ENCODE peak calls at places on chromosomes 11 and 22, in four cellular contexts. N, U, I and R are unnamed samples. For H3K9me3, the result is how much of the 10 kb centered on the place peaks cover.

GRCh38 chr11:130891326-130891725 is 25.0 kb downstream of the SNX19 start:
- ATAC-seq in N (no peak), U (no peak), I (no peak), R (no peak)

GRCh38 chr11:45036733-45037132 is 86.0 kb upstream of the TP53I11 start:
- ATAC-seq in N (no peak), U (no peak), I (no peak), R (no peak)

GRCh38 chr11:59766542-59766941 is 11.4 kb downstream of the STX3 start:
- ATAC-seq in N (no peak), U (peak), I (no peak), R (no peak)

GRCh38 chr22:24284747-24285203 is 14.1 kb downstream of the SPECC1L start:
- ATAC-seq in N (no peak), U (peak), I (peak), R (no peak)

GRCh38 chr11:103681855-103682254 is 354.6 kb upstream of the DDI1 start:
- ATAC-seq in N (peak), U (no peak), I (peak), R (no peak)

GRCh38 chr11:92397356-92397755 is 172.7 kb downstream of the FAT3 start:
- ATAC-seq in N (no peak), U (no peak), I (no peak), R (no peak)

GRCh38 chr11:68043349-68044144 is 4.7 kb downstream of the TCIRG1 start:
- ATAC-seq in N (no peak), U (peak), I (no peak), R (no peak)

GRCh38 chr11:12389676-12390075 is 12.3 kb downstream of the PARVA start:
- ATAC-seq in N (no peak), U (no peak), I (no peak), R (no peak)

GRCh38 chr11:7905549-7905948 is 25.5 kb downstream of the OR10A6 start:
- ATAC-seq in N (peak), U (no peak), I (no peak), R (no peak)

GRCh38 chr22:47565607-47566006 is 803.2 kb downstream of the TBC1D22A start:
- ATAC-seq in N (no peak), U (no peak), I (no peak), R (no peak)

GRCh38 chr22:47567741-47568140 is 805.3 kb downstream of the TBC1D22A start:
- ATAC-seq in N (no peak), U (no peak), I (no peak), R (no peak)

GRCh38 chr22:47568700-47569099 is 806.2 kb downstream of the TBC1D22A start:
- ATAC-seq in N (no peak), U (no peak), I (no peak), R (no peak)

GRCh38 chr22:47569389-47570299 is 807.2 kb downstream of the TBC1D22A start:
- ATAC-seq in N (no peak), U (no peak), I (no peak), R (no peak)

GRCh38 chr22:47567126-47567730 is 804.8 kb downstream of the TBC1D22A start:
- ATAC-seq in N (no peak), U (no peak), I (no peak), R (no peak)
- H3K9me3 ChIP-seq in N (under half), U (under half), I (under half), R (under half)

GRCh38 chr11:93783767-93784151 is 323 bp upstream of the MED17 start:
- ATAC-seq in N (peak), U (peak), I (peak), R (peak)

GRCh38 chr11:93784152-93784934 is at the start of gene MED17:
- ATAC-seq in N (peak), U (peak), I (peak), R (peak)

GRCh38 chr11:93783362-93783761 is 720 bp upstream of the MED17 start:
- ATAC-seq in N (no peak), U (no peak), I (no peak), R (no peak)

GRCh38 chr11:93784935-93785360 is 866 bp downstream of the MED17 start:
- ATAC-seq in N (no peak), U (peak), I (peak), R (no peak)
- H3K27ac ChIP-seq in N (peak), U (peak), I (peak), R (peak)

GRCh38 chr11:2940930-2941821 is 12.0 kb upstream of the PHLDA2 start:
- ATAC-seq in N (peak), U (no peak), I (peak), R (no peak)

GRCh38 chr11:2942447-2942846 is 13.2 kb upstream of the PHLDA2 start:
- ATAC-seq in N (no peak), U (peak), I (no peak), R (no peak)

GRCh38 chr11:2942872-2943710 is 13.9 kb upstream of the PHLDA2 start:
- ATAC-seq in N (no peak), U (peak), I (no peak), R (no peak)

GRCh38 chr11:2943711-2944118 is 14.5 kb upstream of the PHLDA2 start:
- ATAC-seq in N (peak), U (peak), I (peak), R (no peak)

DNA sequence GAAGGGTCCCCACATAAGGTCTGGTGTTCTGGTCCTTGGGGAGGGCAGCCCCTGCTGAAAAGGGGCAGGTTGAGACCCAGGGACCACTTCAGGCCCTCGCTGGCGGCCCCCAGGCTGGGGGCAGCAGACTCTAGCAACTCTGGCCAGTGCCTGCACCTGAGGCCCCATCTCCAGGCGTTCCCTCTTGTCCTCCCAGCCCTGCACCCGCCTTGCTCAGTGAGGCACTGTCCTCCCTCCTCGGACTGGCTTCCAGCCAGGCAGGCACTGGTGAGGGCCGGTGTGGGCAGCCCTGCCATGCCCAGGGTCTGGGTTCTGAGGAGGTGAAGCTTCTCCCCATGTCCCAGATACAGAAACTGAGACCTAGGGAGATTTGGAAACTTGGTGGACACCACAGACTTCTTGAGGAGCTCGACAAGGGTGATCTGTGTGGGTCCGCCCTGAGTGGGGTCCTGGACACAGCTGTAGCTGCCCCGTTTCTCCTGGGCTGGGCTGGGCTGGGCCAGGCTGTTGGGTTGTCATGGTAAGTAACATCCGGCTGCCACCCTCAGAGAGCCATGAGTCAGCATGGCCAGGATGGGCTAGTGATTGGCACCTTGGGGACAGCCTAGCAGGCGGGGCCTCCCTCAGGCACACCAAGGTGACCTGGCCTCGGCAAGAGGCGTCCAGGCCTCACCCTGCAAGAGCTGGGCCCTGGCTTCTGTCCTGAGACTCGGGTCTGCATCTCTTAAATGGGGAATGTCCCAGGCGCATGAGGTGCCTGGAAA is 11.1 kb upstream of the PHLDA2 start:
- ATAC-seq in N (peak), U (no peak), I (peak), R (no peak)
- TF ChIP-seq POLR2AphosphoS5 in N (no peak), U (no peak), I (no peak), R (peak)

GRCh38 chr22:47607486-47607885 is 845.0 kb downstream of the TBC1D22A start:
- ATAC-seq in N (no peak), U (no peak), I (no peak), R (no peak)

GRCh38 chr22:47604563-47604962 is 842.1 kb downstream of the TBC1D22A start:
- ATAC-seq in N (no peak), U (no peak), I (no peak), R (no peak)

GRCh38 chr22:47606426-47606825 is 844.0 kb downstream of the TBC1D22A start:
- ATAC-seq in N (no peak), U (no peak), I (no peak), R (no peak)

GRCh38 chr22:47605441-47605840 is 843.0 kb downstream of the TBC1D22A start:
- ATAC-seq in N (no peak), U (no peak), I (no peak), R (no peak)

DNA sequence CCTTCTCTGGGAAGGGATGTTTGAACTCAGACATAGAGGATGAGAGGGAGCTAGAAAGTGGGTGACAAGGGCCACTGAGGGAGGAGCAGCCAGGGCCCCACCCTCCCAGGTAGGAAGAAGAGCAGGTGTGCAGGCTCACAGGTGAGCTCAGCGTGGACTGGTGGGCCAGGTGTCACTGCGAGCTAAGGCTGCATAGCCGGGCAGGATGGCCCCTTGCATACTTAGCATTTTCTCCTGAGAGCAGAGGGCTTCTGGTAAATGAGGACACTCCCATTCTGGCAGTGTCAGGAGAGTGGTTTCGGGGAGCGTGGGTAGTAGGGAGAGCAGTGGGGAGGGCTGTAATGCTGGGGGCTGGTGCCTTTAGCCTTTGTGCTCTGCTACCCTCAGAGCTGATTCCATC is 843.4 kb downstream of the TBC1D22A start:
- ATAC-seq in N (no peak), U (no peak), I (no peak), R (no peak)
- H3K9me3 ChIP-seq in N (under half), U (under half), I (under half), R (under half)

GRCh38 chr22:41528938-41529561 is 15.2 kb downstream of the POLR3H start:
- ATAC-seq in N (no peak), U (no peak), I (no peak), R (no peak)
- H3K27ac ChIP-seq in N (no peak), U (no peak), I (peak), R (peak)

GRCh38 chr22:39170825-39171622 is 18.5 kb upstream of the CBX7 start:
- ATAC-seq in N (peak), U (peak), I (peak), R (peak)
- TF ChIP-seq POLR2AphosphoS5 in N (no peak), U (no peak), I (no peak), R (peak)

DNA sequence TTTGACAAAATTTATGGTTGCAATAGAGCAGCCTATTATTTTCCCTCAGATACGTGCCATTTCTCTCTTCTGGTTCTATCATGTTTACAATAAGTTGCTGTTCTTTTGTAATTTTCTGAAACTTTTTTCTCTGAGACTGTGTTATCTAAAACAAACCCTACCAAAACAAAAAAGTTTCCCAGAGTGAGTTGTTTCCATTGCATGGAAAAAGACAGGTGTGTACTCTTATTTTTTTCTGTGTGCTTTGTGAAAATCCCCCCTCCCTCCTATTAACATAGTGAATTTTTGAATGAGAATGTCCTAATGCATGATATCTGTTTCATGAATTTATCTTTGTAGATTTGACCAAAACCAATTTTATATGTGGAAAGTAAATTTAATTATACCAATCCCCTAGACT is 137.6 kb downstream of the DDX10 start:
- ATAC-seq in N (no peak), U (no peak), I (no peak), R (no peak)
- H3K9me3 ChIP-seq in N (under half), U (under half), I (under half), R (under half)

DNA sequence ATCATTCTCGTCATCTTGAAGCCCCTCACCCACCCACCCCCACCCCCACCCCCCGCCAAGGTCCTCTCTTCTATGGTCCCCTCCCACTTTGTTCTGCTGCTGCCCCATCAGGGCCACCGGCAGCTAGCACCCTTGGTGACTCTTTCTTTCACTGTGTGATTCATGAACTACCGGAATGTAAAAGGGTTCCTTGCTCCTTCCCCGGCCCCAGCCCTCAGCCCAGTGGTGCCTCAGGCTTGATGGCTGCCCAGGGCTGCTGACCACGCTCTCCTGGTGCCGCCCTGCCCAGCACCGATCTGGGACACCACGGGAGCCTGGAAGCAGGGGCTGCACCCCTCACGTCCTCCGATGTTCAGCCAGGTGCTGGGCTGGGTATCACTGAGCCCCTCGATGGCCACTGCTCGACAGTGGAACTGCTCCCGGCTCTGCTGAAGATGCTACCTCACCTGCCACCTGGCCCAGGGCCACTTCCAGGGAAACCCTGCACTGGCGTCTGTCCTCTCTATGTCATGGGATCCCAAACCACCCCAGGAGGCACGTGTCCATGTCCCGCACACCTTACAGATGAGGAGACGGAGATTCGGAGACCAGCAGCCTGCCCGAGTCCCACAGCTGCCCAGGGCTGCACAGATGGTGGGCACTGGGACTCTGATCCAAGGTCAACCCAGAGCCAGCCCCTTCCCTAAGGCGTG is 39.7 kb downstream of the IGLL5 start:
- ATAC-seq in N (no peak), U (no peak), I (no peak), R (no peak)
- H3K27ac ChIP-seq in N (no peak), U (no peak), I (no peak), R (no peak)

GRCh38 chr22:26542831-26543230 is 30.6 kb upstream of the TFIP11 start:
- ATAC-seq in N (no peak), U (no peak), I (no peak), R (no peak)
- TF ChIP-seq POLR2AphosphoS5 in N (no peak), U (no peak), I (no peak), R (no peak)